ENCODE peak calls at places on chromosomes 16 and 17, in seven cellular contexts. A, Z, T, J, X, E and P are unnamed samples.

GRCh38 chr17:37475713-37476420 is 13.8 kb upstream of the DUSP14 start:
- DNase-seq in A (no peak), Z (no peak), T (peak), J (no peak), X (no peak), E (no peak), P (no peak)

GRCh38 chr17:62064029-62064790 is 868 bp downstream of the MED13 start:
- DNase-seq in A (no peak), Z (no peak), T (peak), J (peak), X (peak), E (no peak), P (no peak)

GRCh38 chr16:85863384-85863774 is 35.6 kb upstream of the IRF8 start:
- DNase-seq in A (no peak), Z (no peak), T (peak), J (no peak), X (no peak), E (no peak), P (no peak)

GRCh38 chr17:60526726-60527125 is 684 bp upstream of the APPBP2 start:
- DNase-seq in A (no peak), Z (peak), T (peak), J (peak), X (peak), E (no peak), P (no peak)

GRCh38 chr17:50218771-50219315 is 17.4 kb upstream of the COL1A1 start:
- DNase-seq in A (no peak), Z (peak), T (peak), J (peak), X (peak), E (no peak), P (peak)

GRCh38 chr17:47253541-47254402 is at the start of gene ITGB3:
- DNase-seq in A (no peak), Z (no peak), T (peak), J (peak), X (peak), E (peak), P (no peak)

GRCh38 chr17:50206604-50207293 is 5.3 kb upstream of the COL1A1 start:
- DNase-seq in A (peak), Z (no peak), T (peak), J (peak), X (no peak), E (peak), P (no peak)

GRCh38 chr17:34401165-34401564 is 38.1 kb upstream of the CCL1 start:
- DNase-seq in A (peak), Z (no peak), T (no peak), J (no peak), X (peak), E (no peak), P (no peak)

GRCh38 chr17:61279476-61280145 is 120.0 kb upstream of the TBX2 start:
- DNase-seq in A (no peak), Z (no peak), T (peak), J (peak), X (peak), E (no peak), P (peak)

GRCh38 chr17:54899721-54900456 is 763 bp upstream of the TOM1L1 start:
- DNase-seq in A (no peak), Z (no peak), T (no peak), J (no peak), X (no peak), E (no peak), P (no peak)

GRCh38 chr17:31144427-31144826 is 49.6 kb downstream of the NF1 start:
- DNase-seq in A (no peak), Z (no peak), T (no peak), J (no peak), X (no peak), E (no peak), P (no peak)

GRCh38 chr17:2688351-2689342 is 22.9 kb downstream of the CLUH start:
- DNase-seq in A (peak), Z (no peak), T (no peak), J (no peak), X (no peak), E (peak), P (no peak)

GRCh38 chr17:42531455-42532354 is 4.3 kb upstream of the NAGLU start:
- DNase-seq in A (peak), Z (no peak), T (peak), J (peak), X (peak), E (peak), P (no peak)

GRCh38 chr16:9090101-9090959 is 1.1 kb upstream of the HAPSTR1 start:
- DNase-seq in A (peak), Z (no peak), T (no peak), J (no peak), X (no peak), E (peak), P (no peak)

GRCh38 chr16:80619824-80620223 is 79.0 kb downstream of the DYNLRB2 start:
- DNase-seq in A (no peak), Z (no peak), T (no peak), J (no peak), X (peak), E (no peak), P (no peak)

GRCh38 chr16:2500634-2500936 is 13.2 kb upstream of the ATP6V0C start:
- DNase-seq in A (no peak), Z (no peak), T (no peak), J (no peak), X (no peak), E (no peak), P (no peak)

GRCh38 chr17:37492167-37492566 is 2.5 kb downstream of the DUSP14 start:
- DNase-seq in A (no peak), Z (no peak), T (no peak), J (no peak), X (no peak), E (no peak), P (no peak)

GRCh38 chr17:32826076-32826475 is 50.8 kb downstream of the MYO1D start:
- DNase-seq in A (no peak), Z (no peak), T (no peak), J (no peak), X (no peak), E (no peak), P (no peak)

GRCh38 chr17:32820440-32820839 is 56.5 kb downstream of the MYO1D start:
- DNase-seq in A (no peak), Z (no peak), T (no peak), J (no peak), X (no peak), E (no peak), P (no peak)

GRCh38 chr17:32824334-32824733 is 52.6 kb downstream of the MYO1D start:
- DNase-seq in A (no peak), Z (no peak), T (no peak), J (no peak), X (no peak), E (no peak), P (no peak)

GRCh38 chr17:32819787-32820186 is 57.1 kb downstream of the MYO1D start:
- DNase-seq in A (no peak), Z (no peak), T (no peak), J (no peak), X (no peak), E (no peak), P (no peak)

GRCh38 chr17:32822996-32823395 is 53.9 kb downstream of the MYO1D start:
- DNase-seq in A (no peak), Z (no peak), T (no peak), J (peak), X (no peak), E (no peak), P (no peak)
- H3K4me3 ChIP-seq in A (peak), Z (no peak), T (no peak), J (no peak), X (peak), E (peak), P (peak)

DNA sequence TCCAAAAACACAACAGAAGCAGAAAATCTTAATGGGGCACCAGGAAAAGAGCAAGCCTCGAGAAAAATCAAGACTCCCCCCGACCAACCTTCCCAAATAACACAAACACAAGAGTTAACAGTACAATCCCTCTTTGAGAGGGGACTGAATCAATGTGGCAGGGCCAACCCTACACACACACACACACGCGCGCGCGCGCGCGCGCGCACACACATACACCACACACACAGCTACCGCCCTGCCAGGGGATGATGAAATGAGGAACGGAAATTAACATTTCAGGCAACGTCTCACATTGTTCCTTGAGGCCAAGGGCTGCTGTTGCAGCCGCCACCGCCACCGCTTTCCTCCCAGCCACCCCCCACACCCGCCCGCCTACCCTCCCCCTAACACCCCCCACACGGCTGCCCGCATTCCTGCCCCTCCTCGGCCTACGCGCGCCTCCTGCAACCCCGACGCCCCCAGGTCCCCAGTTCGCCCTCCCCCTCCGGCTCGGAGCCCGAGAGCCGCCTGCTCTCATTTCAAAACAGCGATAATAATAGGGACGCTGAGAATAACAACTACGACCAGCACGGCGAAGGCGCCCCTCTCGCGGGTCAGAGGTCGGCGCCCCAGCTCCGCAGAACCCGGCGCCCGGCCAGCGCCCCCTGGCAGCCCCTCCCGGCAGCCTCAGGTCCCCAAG is 1.2 kb downstream of the ANKRD11 start:
- DNase-seq in A (peak), Z (peak), T (peak), J (peak), X (peak), E (peak), P (peak)
- TF ChIP-seq CTCF in A (no peak), Z (peak), T (peak), J (peak), X (peak), E (peak), P (no peak)

DNA sequence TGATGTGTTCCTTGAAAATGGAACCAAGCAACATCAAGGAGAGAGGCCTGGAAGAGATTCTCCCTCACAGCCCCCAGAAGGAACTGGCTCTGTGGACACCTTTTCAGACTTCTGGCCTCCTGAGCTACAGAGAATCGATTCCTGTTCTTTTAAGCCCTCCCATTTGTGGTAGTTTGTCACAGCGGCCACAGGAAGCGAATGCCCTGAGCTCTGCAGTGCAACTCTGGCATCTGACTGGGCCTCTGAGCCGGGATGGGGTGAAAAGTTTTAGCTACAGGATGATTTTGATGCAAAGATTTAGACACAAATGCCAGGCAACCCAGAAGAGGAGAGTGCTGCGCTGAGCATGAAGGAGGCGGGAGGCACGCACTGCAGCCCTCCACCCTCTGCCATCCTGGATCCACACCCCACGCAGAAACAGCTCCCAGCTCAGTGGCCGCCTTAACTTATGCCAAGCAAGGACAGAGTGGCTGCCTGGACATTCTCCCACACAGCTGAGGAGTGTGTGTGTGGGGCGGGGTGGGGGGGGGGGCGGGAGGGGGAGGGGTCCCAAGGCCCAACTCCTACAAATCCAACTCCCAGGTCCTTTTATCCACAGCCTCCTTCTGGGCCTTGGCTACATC is 2.2 kb downstream of the TIMP2 start:
- DNase-seq in A (no peak), Z (no peak), T (no peak), J (no peak), X (no peak), E (no peak), P (no peak)
- H3K4me3 ChIP-seq in A (peak), Z (peak), T (peak), J (peak), X (no peak), E (peak), P (peak)

GRCh38 chr17:17121162-17121561 is 78.9 kb downstream of the MPRIP start:
- DNase-seq in A (no peak), Z (no peak), T (no peak), J (no peak), X (peak), E (no peak), P (no peak)
- TF ChIP-seq CTCF in A (no peak), Z (no peak), T (no peak), J (no peak), X (no peak), E (no peak), P (no peak)